ENCODE peak calls at places on chromosome 7, in four cellular contexts. V is A673, G is cardiac muscle cell, N is heart right ventricle. K is an unnamed sample.

GRCh38 chr7:106613861-106614560 is 46.9 kb downstream of the CCDC71L start:
- DNase-seq in V (no peak), G (no peak), N (no peak), K (no peak)

GRCh38 chr7:28065308-28065707 is 115.3 kb downstream of the JAZF1 start:
- DNase-seq in V (no peak), G (no peak), N (no peak), K (no peak)

GRCh38 chr7:95104739-95105138 is 197.3 kb downstream of the PPP1R9A start:
- DNase-seq in V (no peak), G (no peak), N (no peak), K (peak; percentile 45)

GRCh38 chr7:70506463-70506862 is 625.5 kb upstream of the GALNT17 start:
- DNase-seq in V (peak; percentile 19), G (peak; percentile 63), N (no peak), K (no peak)

GRCh38 chr7:40694041-40694809 is 559.4 kb downstream of the SUGCT start:
- DNase-seq in V (no peak), G (no peak), N (no peak), K (no peak)

GRCh38 chr7:67854784-67855183 is 858.2 kb downstream of the TYW1 start:
- DNase-seq in V (no peak), G (no peak), N (no peak), K (no peak)

GRCh38 chr7:12769464-12769863 is 82.0 kb downstream of the ARL4A start:
- DNase-seq in V (no peak), G (no peak), N (no peak), K (no peak)

GRCh38 chr7:151711906-151712771 is 164.8 kb downstream of the PRKAG2 start:
- DNase-seq in V (no peak), G (no peak), N (no peak), K (no peak)

GRCh38 chr7:122013070-122013469 is 131.0 kb downstream of the AASS start:
- DNase-seq in V (no peak), G (no peak), N (no peak), K (no peak)

GRCh38 chr7:39950473-39951155 is 558 bp downstream of the CDK13 start:
- DNase-seq in V (peak; percentile 46), G (peak; percentile 65), N (peak; percentile 55), K (no peak)

GRCh38 chr7:73978681-73979563 is 49.1 kb upstream of the ELN start:
- DNase-seq in V (peak; percentile 11), G (peak; percentile 15), N (peak; percentile 46), K (peak; percentile 27)

GRCh38 chr7:45021604-45022296 is 21.7 kb downstream of the CCM2 start:
- DNase-seq in V (peak; percentile 30), G (no peak), N (no peak), K (no peak)

GRCh38 chr7:148334959-148335577 is 255.5 kb upstream of the C7orf33 start:
- DNase-seq in V (peak; percentile 98), G (no peak), N (no peak), K (no peak)

GRCh38 chr7:64887756-64888508 is 15.1 kb upstream of the ZNF273 start:
- DNase-seq in V (peak; percentile 50), G (peak; percentile 41), N (no peak), K (no peak)

GRCh38 chr7:46385662-46386309 is 464.7 kb upstream of the IGFBP3 start:
- DNase-seq in V (no peak), G (no peak), N (no peak), K (no peak)

GRCh38 chr7:71718563-71718962 is 586.6 kb downstream of the GALNT17 start:
- DNase-seq in V (no peak), G (no peak), N (no peak), K (no peak)

GRCh38 chr7:113824117-113824823 is 94.5 kb downstream of the PPP1R3A start:
- DNase-seq in V (no peak), G (no peak), N (no peak), K (peak; percentile 19)

GRCh38 chr7:99312316-99313203 is 13.1 kb upstream of the ARPC1A start:
- DNase-seq in V (peak; percentile 79), G (peak; percentile 73), N (peak; percentile 62), K (no peak)

GRCh38 chr7:7761340-7761973 is 43.0 kb upstream of the RPA3 start:
- DNase-seq in V (peak; percentile 55), G (no peak), N (no peak), K (no peak)

GRCh38 chr7:105648561-105649401 is 67.5 kb upstream of the EFCAB10 start:
- DNase-seq in V (peak; percentile 78), G (no peak), N (no peak), K (peak; percentile 83)

GRCh38 chr7:83550100-83550499 is 98.8 kb downstream of the SEMA3E start:
- DNase-seq in V (no peak), G (no peak), N (no peak), K (no peak)

GRCh38 chr7:132503415-132503814 is 72.9 kb downstream of the PLXNA4 start:
- DNase-seq in V (no peak), G (no peak), N (no peak), K (no peak)

GRCh38 chr7:52168085-52168484 is 851.5 kb upstream of the COBL start:
- DNase-seq in V (no peak), G (no peak), N (no peak), K (no peak)

GRCh38 chr7:119999743-120000475 is 273.1 kb upstream of the KCND2 start:
- DNase-seq in V (no peak), G (no peak), N (no peak), K (no peak)

GRCh38 chr7:117077658-117078057 is 124.4 kb downstream of the ST7 start:
- DNase-seq in V (no peak), G (no peak), N (no peak), K (no peak)

GRCh38 chr7:20892776-20893175 is 106.1 kb upstream of the SP8 start:
- DNase-seq in V (no peak), G (no peak), N (no peak), K (peak; percentile 77)

GRCh38 chr7:51240868-51241267 is 75.7 kb downstream of the COBL start:
- DNase-seq in V (no peak), G (no peak), N (no peak), K (no peak)

GRCh38 chr7:137453356-137453755 is 109.8 kb upstream of the PTN start:
- DNase-seq in V (no peak), G (peak; percentile 20), N (no peak), K (no peak)

GRCh38 chr7:105477908-105478307 is 44.2 kb downstream of the PUS7 start:
- DNase-seq in V (no peak), G (no peak), N (no peak), K (no peak)

GRCh38 chr7:116834815-116835533 is 27.4 kb upstream of the CAPZA2 start:
- DNase-seq in V (no peak), G (peak; percentile 60), N (peak; percentile 28), K (no peak)

GRCh38 chr7:107408349-107408748 is 61.5 kb upstream of the GPR22 start:
- DNase-seq in V (no peak), G (no peak), N (no peak), K (no peak)

GRCh38 chr7:23470290-23471089 is at the start of gene IGF2BP3:
- DNase-seq in V (peak; percentile 99), G (peak; percentile 90), N (no peak), K (peak; percentile 66)

GRCh38 chr7:5704534-5704922 is 76.9 kb downstream of the RNF216 start:
- DNase-seq in V (peak; percentile 85), G (peak; percentile 80), N (peak; percentile 85), K (peak; percentile 89)

GRCh38 chr7:155618708-155619633 is 25.5 kb upstream of the RBM33 start:
- DNase-seq in V (no peak), G (no peak), N (no peak), K (no peak)

GRCh38 chr7:31764457-31764856 is 77.4 kb downstream of the PPP1R17 start:
- DNase-seq in V (no peak), G (no peak), N (no peak), K (no peak)

DNA sequence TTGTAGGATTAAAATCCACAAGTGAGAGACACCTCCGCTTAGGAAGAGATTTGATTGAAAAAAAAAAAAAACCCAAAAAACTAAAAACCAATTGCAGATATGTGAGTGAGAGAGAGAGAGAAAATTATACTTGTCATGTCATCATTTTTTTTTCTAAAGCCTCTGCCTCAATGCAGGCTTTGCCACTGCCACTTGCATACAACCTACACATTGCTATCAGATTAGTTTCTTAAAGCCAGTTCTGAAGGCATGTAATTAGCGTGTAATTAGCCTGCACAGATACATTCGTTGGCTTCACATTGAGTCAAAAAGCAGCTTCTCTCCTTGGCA is 86.1 kb upstream of the MTPN start:
- DNase-seq in V (no peak), G (no peak), N (no peak), K (no peak)
- H3K4me3 ChIP-seq in V (no peak overlapping the region), G (no peak overlapping the region), N (no peak overlapping the region), K (no peak overlapping the region)

GRCh38 chr7:47659664-47660462 is 78.0 kb upstream of the TNS3 start:
- DNase-seq in V (no peak), G (no peak), N (no peak), K (no peak)
- TF ChIP-seq CTCF in V (no peak), G (no peak), N (no peak), K (no peak)

GRCh38 chr7:131183611-131184119 is 144.0 kb upstream of the MKLN1 start:
- DNase-seq in V (no peak), G (no peak), N (no peak), K (no peak)

GRCh38 chr7:131186816-131187215 is 140.9 kb upstream of the MKLN1 start:
- DNase-seq in V (no peak), G (no peak), N (no peak), K (no peak)

GRCh38 chr7:131183076-131183471 is 144.6 kb upstream of the MKLN1 start:
- DNase-seq in V (no peak), G (no peak), N (no peak), K (no peak)

GRCh38 chr7:131182446-131183075 is 145.1 kb upstream of the MKLN1 start:
- DNase-seq in V (no peak), G (no peak), N (no peak), K (no peak)
- H3K4me3 ChIP-seq in V (no peak overlapping the region), G (no peak overlapping the region), N (no peak overlapping the region), K (no peak overlapping the region)

GRCh38 chr7:47792521-47793121 is 155.6 kb downstream of the PKD1L1 start:
- DNase-seq in V (peak; percentile 44), G (no peak), N (no peak), K (no peak)
- TF ChIP-seq CTCF in V (peak; percentile 59), G (peak; percentile 54), N (peak; percentile 54), K (peak; percentile 68)

GRCh38 chr7:157434231-157434630 is 97.4 kb downstream of the DNAJB6 start:
- DNase-seq in V (no peak), G (no peak), N (no peak), K (no peak)

GRCh38 chr7:157434701-157435100 is 97.9 kb downstream of the DNAJB6 start:
- DNase-seq in V (no peak), G (no peak), N (no peak), K (no peak)

GRCh38 chr7:157432541-157432956 is 95.7 kb downstream of the DNAJB6 start:
- DNase-seq in V (peak; percentile 87), G (no peak), N (no peak), K (peak; percentile 68)

GRCh38 chr7:157432957-157433576 is 96.3 kb downstream of the DNAJB6 start:
- DNase-seq in V (peak; percentile 65), G (peak; percentile 47), N (peak; percentile 37), K (peak; percentile 19)

DNA sequence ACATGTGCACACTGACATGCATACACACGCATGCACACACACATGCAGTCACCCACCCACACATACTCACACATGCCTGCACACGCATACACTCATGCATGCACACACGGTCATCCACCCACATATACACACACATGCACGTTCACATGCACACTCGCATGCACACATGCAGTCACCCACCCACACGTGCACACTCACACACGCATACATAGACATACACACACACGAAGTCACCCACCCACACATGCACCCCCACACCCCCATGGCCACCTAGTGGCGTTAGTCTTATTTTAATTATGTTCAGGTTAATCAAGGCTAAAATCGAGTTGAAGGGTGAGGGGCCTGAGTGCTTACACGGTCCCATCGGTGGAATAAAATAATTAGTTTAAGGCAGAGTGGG is 96.8 kb downstream of the DNAJB6 start:
- DNase-seq in V (no peak), G (no peak), N (peak; percentile 0), K (no peak)
- H3K4me3 ChIP-seq in V (no peak overlapping the region), G (no peak overlapping the region), N (no peak overlapping the region), K (no peak overlapping the region)

K was measured in LNCaP clone FGC.